ENCODE peak calls at places on chromosomes 13 and 19, in ten cellular contexts. K is pancreas, Z is natural killer cell, J is HCT116, T is A549, S is psoas muscle, X is RWPE2, P is heart left ventricle, M is left lung, Y is foreskin keratinocyte. B is an unnamed sample.
A peak's percentile ranks its signal among the peaks of the same experiment; 100 is the strongest.

GRCh38 chr19:41577144-41577830 is 1.3 kb downstream of the CEACAM21 start:
- ATAC-seq in T (peak; percentile 31), X (no peak), S (no peak), Y (no peak), P (no peak), M (no peak), K (no peak), Z (no peak), J (no peak), B (no peak)

GRCh38 chr19:51136891-51137551 is 5.1 kb upstream of the SIGLEC7 start:
- ATAC-seq in T (no peak), M (peak; percentile 48), P (peak; percentile 70), J (no peak), Y (no peak), K (no peak), X (no peak), S (no peak), Z (no peak), B (peak; percentile 65)

GRCh38 chr13:41581884-41582547 is 124.7 kb downstream of the RGCC start:
- ATAC-seq in X (no peak), Y (no peak), K (no peak), J (no peak), M (no peak), T (no peak), S (no peak), Z (no peak), P (peak; percentile 50), B (no peak)

GRCh38 chr13:44165172-44165894 is 208.3 kb upstream of the SERP2 start:
- ATAC-seq in M (no peak), P (no peak), X (no peak), Y (peak; percentile 56), S (no peak), Z (no peak), J (no peak), T (no peak), K (no peak), B (no peak)

GRCh38 chr19:49684251-49684982 is 5.0 kb upstream of the ADM5 start:
- ATAC-seq in P (no peak), Z (no peak), X (peak; percentile 7), S (no peak), J (peak; percentile 48), Y (peak; percentile 11), M (no peak), K (no peak), T (peak; percentile 70), B (no peak)

GRCh38 chr19:16111909-16112752 is 442 bp downstream of the RAB8A start:
- ATAC-seq in X (no peak), Y (no peak), J (peak; percentile 2), S (no peak), M (peak; percentile 1), T (peak; percentile 6), Z (no peak), K (no peak), P (no peak), B (no peak)

GRCh38 chr13:95870421-95870820 is 182.8 kb downstream of the UGGT2 start:
- ATAC-seq in T (no peak), J (no peak), Z (no peak), M (no peak), K (no peak), Y (no peak), S (no peak), P (no peak), X (no peak), B (no peak)

GRCh38 chr19:20102097-20102496 is 24.3 kb downstream of the ZNF90 start:
- ATAC-seq in S (no peak), P (no peak), X (no peak), Z (no peak), K (no peak), J (no peak), M (no peak), Y (peak; percentile 50), T (no peak), B (no peak)

GRCh38 chr19:3907626-3908265 is 25.1 kb upstream of the NMRK2 start:
- ATAC-seq in Y (no peak), M (no peak), P (no peak), Z (no peak), K (no peak), S (no peak), J (no peak), X (no peak), T (peak; percentile 22), B (no peak)
- TF ChIP-seq CTCF in Y (no peak), M (no peak), P (no peak), Z (no peak), K (no peak), S (no peak), J (no peak), X (no peak), T (no peak), B (no peak)

GRCh38 chr19:3619631-3620012 is 7.0 kb downstream of the CACTIN start:
- ATAC-seq in T (peak; percentile 14), J (no peak), P (no peak), M (no peak), Z (no peak), Y (no peak), S (no peak), K (no peak), X (no peak), B (no peak)

GRCh38 chr19:3618144-3618810 is 8.3 kb downstream of the CACTIN start:
- ATAC-seq in Z (peak; percentile 85), M (peak; percentile 92), J (peak; percentile 83), X (peak; percentile 44), T (peak; percentile 83), S (peak; percentile 88), P (peak; percentile 90), Y (peak; percentile 26), K (peak; percentile 30), B (peak; percentile 84)

GRCh38 chr19:3617463-3617862 is 9.1 kb downstream of the CACTIN start:
- ATAC-seq in Y (no peak), S (no peak), Z (no peak), J (no peak), X (no peak), M (no peak), K (no peak), P (peak; percentile 73), T (no peak), B (peak; percentile 65)

GRCh38 chr19:3620145-3620816 is 6.3 kb downstream of the CACTIN start:
- ATAC-seq in T (peak; percentile 14), P (no peak), X (no peak), M (no peak), Y (no peak), S (no peak), Z (no peak), K (no peak), J (no peak), B (no peak)

DNA sequence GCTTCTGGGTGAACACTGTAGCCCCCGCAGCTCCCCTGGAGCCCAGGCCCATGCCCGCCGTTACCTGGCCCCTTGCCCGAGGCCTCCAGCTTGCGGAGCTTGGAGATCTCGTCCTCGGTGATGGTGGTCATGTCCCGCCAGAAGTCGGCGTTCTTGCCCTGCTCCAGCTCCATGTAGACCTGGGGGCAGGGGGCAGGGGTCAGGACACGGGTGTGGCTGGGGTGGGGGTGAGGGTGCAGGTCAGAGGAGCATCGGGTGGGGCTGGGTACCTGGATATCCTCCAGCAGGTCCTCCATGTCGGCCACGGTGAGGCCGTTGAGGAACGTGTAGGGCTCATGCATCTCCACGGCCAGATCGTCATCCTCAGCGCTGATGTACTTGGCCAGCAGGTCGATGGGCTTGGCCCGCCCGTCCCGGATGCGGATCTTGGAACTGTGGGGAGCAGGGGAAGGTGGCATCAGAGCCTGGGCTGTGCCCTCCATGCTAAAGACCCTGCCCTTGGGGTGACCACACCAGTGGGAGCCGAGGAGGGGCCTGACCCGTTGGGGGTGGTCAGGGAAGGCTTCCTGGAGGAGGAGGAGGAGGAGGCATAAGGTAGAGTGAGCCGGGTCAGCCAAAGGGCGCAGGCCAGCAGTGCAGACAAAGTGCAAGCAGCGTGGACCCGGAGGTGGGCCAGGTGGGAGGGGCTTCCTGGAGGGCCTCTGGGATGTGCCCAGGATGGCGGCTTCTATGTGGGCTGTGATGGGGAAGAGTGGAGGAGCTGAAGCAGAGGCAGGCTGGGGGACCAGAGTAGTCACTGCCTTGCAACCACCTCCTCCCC is 7.6 kb downstream of the CACTIN start:
- ATAC-seq in P (no peak), X (no peak), J (no peak), Z (no peak), T (peak; percentile 15), S (no peak), M (no peak), Y (no peak), K (no peak), B (no peak)
- TF ChIP-seq CTCF in P (no peak), X (peak; percentile 48), J (peak; percentile 5), Z (no peak), T (no peak), S (no peak), M (no peak), Y (no peak), K (no peak), B (no peak)

GRCh38 chr13:32731074-32731473 is 144.8 kb downstream of the PDS5B start:
- ATAC-seq in J (no peak), X (no peak), S (no peak), P (no peak), Z (no peak), M (peak; percentile 64), Y (peak; percentile 12), K (no peak), T (no peak), B (no peak)

GRCh38 chr13:32731576-32731975 is 145.3 kb downstream of the PDS5B start:
- ATAC-seq in Y (peak; percentile 69), K (peak; percentile 66), M (peak; percentile 85), Z (no peak), T (peak; percentile 70), S (peak; percentile 60), J (no peak), P (no peak), X (peak; percentile 66), B (no peak)

GRCh38 chr13:32735859-32736258 is 149.6 kb downstream of the PDS5B start:
- ATAC-seq in Y (no peak), J (no peak), K (no peak), Z (no peak), T (no peak), X (no peak), P (no peak), S (no peak), M (no peak), B (no peak)

GRCh38 chr13:32734511-32734910 is 148.3 kb downstream of the PDS5B start:
- ATAC-seq in M (no peak), T (no peak), P (no peak), J (no peak), X (peak; percentile 81), Z (no peak), Y (peak; percentile 89), K (no peak), S (no peak), B (no peak)

GRCh38 chr13:32733685-32734084 is 147.4 kb downstream of the PDS5B start:
- ATAC-seq in Y (peak; percentile 64), P (no peak), J (no peak), X (no peak), Z (no peak), K (no peak), M (no peak), T (no peak), S (no peak), B (no peak)
- TF ChIP-seq CTCF in Y (no peak), P (no peak), J (no peak), X (no peak), Z (no peak), K (no peak), M (no peak), T (no peak), S (no peak), B (no peak)

DNA sequence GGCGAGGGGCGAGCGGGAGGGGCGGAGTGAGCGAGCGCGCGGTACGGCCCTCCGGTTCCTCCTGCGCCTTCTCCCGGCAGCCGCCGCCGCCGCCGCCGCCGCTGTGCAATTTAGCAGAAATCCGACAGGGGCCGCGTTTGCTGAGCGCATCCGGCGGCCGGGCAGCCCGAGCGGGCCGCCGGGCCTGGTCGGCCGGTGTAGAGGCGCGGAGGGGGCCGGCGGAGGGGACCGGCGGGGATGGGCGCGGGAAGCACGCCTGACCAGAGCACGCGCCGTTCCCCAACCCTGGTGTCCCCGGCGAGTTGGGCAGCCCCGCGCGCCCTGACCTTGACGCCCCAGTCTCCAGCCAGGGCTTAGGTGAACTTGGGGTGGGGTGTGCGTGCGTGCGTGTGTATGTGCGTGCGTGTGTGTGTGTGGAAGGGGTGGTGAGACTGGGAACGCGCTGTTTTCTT is 144.5 kb upstream of the ZNF536 start:
- ATAC-seq in J (peak; percentile 94), T (peak; percentile 87), S (peak; percentile 80), M (peak; percentile 90), X (peak; percentile 71), K (peak; percentile 82), P (peak; percentile 76), Y (peak; percentile 80), Z (peak; percentile 38), B (peak; percentile 74)
- TF ChIP-seq CTCF in J (peak; percentile 41), T (peak; percentile 72), S (peak; percentile 57), M (peak; percentile 53), X (peak; percentile 67), K (peak; percentile 52), P (peak; percentile 28), Y (peak; percentile 65), Z (no peak), B (peak; percentile 39)